ENCODE peak calls at places on chromosome 21, in seven cellular contexts. J is stimulated activated CD4-positive, alpha-beta T cell treated with anti-CD3 and anti-CD28 coated beads, Interleukin-4, amount 100 ng/mL, for 24 hours; I is aorta; V is NCI-H510A; U is C1 segment of cervical spinal cord; O is mesothelial cell of epicardium; W is H4. M is an unnamed sample.

GRCh38 chr21:26469789-26470188 is 103.3 kb downstream of the CYYR1 start:
- DNase-seq in W (no peak), J (no peak), U (no peak), V (no peak), I (no peak), O (no peak), M (peak)

GRCh38 chr21:35375115-35375514 is 326.0 kb upstream of the RUNX1 start:
- DNase-seq in U (no peak), O (no peak), W (no peak), V (no peak), I (no peak), J (no peak), M (peak)

GRCh38 chr21:45541221-45542039 is 810 bp downstream of the SLC19A1 start:
- DNase-seq in U (no peak), V (no peak), O (peak), J (peak), W (no peak), I (peak), M (peak)

GRCh38 chr21:39111928-39112327 is 71.3 kb downstream of the PSMG1 start:
- DNase-seq in W (no peak), V (no peak), O (no peak), U (no peak), I (no peak), J (no peak), M (no peak)

GRCh38 chr21:45534591-45535331 is 7.5 kb downstream of the SLC19A1 start:
- DNase-seq in O (peak), V (no peak), U (no peak), I (peak), W (no peak), J (no peak), M (no peak)

GRCh38 chr21:43986544-43987451 is 25.3 kb upstream of the TRAPPC10 start:
- DNase-seq in U (peak), V (peak), W (no peak), J (no peak), O (no peak), I (no peak), M (no peak)

GRCh38 chr21:43708745-43709381 is 10.1 kb upstream of the PDXK start:
- DNase-seq in I (no peak), J (no peak), W (no peak), U (no peak), V (no peak), O (no peak), M (no peak)

GRCh38 chr21:45074818-45075605 is 632 bp downstream of the ADARB1 start:
- DNase-seq in J (peak), I (peak), O (peak), V (no peak), U (no peak), W (no peak), M (peak)

M was measured in RPMI7951.